ENCODE peak calls at places on chromosomes 11 and 22, in eight cellular contexts. R, K, L, F, B, P, N and V are unnamed samples.

GRCh38 chr22:42699953-42700352 is 20.7 kb downstream of the A4GALT start:
- DNase-seq in N (peak), L (no peak), K (no peak), B (no peak), F (no peak), P (no peak), R (no peak), V (no peak)

GRCh38 chr11:87255589-87255988 is 217.9 kb downstream of the TMEM135 start:
- DNase-seq in P (no peak), R (no peak), N (no peak), F (no peak), K (no peak), B (no peak), L (no peak), V (no peak)

GRCh38 chr11:121372671-121373429 is 79.3 kb upstream of the SORL1 start:
- DNase-seq in L (no peak), F (no peak), R (no peak), N (no peak), B (no peak), K (no peak), P (no peak), V (no peak)

GRCh38 chr22:38214248-38215056 is 12.7 kb downstream of the MAFF start:
- DNase-seq in R (peak), N (peak), L (peak), B (peak), F (peak), K (no peak), P (no peak), V (peak)

GRCh38 chr22:28962042-28962554 is 78.7 kb downstream of the ZNRF3 start:
- DNase-seq in B (no peak), P (no peak), K (no peak), R (no peak), L (no peak), N (no peak), F (no peak), V (no peak)

GRCh38 chr22:45212306-45212709 is 28.4 kb downstream of the KIAA0930 start:
- DNase-seq in F (peak), P (peak), L (peak), K (peak), N (peak), B (no peak), R (peak), V (peak)

GRCh38 chr11:111871693-111872161 is 346 bp upstream of the ALG9 start:
- DNase-seq in P (no peak), N (peak), K (no peak), B (no peak), R (peak), F (no peak), L (no peak), V (no peak)

GRCh38 chr11:111230122-111230465 is 15.4 kb upstream of the POU2AF2 start:
- DNase-seq in R (no peak), F (no peak), P (no peak), L (no peak), N (no peak), B (no peak), K (no peak), V (no peak)

GRCh38 chr11:125357551-125357950 is 138.5 kb downstream of the FEZ1 start:
- DNase-seq in P (no peak), L (no peak), B (no peak), R (no peak), K (no peak), N (no peak), F (no peak), V (no peak)

GRCh38 chr22:43901976-43902643 is 10.3 kb upstream of the PNPLA5 start:
- DNase-seq in L (peak), F (no peak), R (peak), B (no peak), P (peak), K (no peak), N (no peak), V (no peak)

GRCh38 chr11:75406338-75406777 is 7.0 kb downstream of the RPS3 start:
- DNase-seq in F (no peak), R (no peak), K (peak), P (no peak), N (no peak), B (no peak), L (no peak), V (no peak)

GRCh38 chr11:47467372-47467771 is 18.4 kb upstream of the RAPSN start:
- DNase-seq in B (no peak), L (no peak), N (peak), P (no peak), F (peak), K (peak), R (no peak), V (no peak)

GRCh38 chr11:69943066-69943465 is 123.8 kb upstream of the FGF3 start:
- DNase-seq in P (no peak), L (no peak), K (peak), N (no peak), R (peak), F (no peak), B (no peak), V (no peak)

GRCh38 chr22:48984639-48985038 is 843.0 kb downstream of the BRD1 start:
- DNase-seq in L (no peak), R (no peak), N (no peak), F (no peak), P (no peak), B (no peak), K (no peak), V (no peak)

GRCh38 chr11:74769058-74769457 is 20.4 kb downstream of the RNF169 start:
- DNase-seq in F (no peak), R (no peak), N (no peak), B (no peak), L (no peak), K (no peak), P (no peak), V (no peak)

GRCh38 chr22:26648011-26648497 is 9.3 kb upstream of the MIAT start:
- DNase-seq in R (no peak), P (no peak), K (peak), L (no peak), B (no peak), N (peak), F (no peak), V (no peak)

GRCh38 chr11:71446942-71447688 is 1.1 kb downstream of the DHCR7 start:
- DNase-seq in B (no peak), F (peak), N (no peak), L (peak), P (peak), K (no peak), R (peak), V (no peak)